ENCODE peak calls at places on chromosome 9, in six cellular contexts. One of them, this sample, is unnamed.

GRCh38 chr9:118009585-118009984 is 305.4 kb downstream of the TLR4 start:
- DNase-seq in lower lobe of right lung: no peak
- DNase-seq in right atrium auricular region: no peak
- DNase-seq in GM23338: peak
- DNase-seq in brain microvascular endothelial cell: no peak
- DNase-seq in fibroblast of lung: no peak
- DNase-seq in this sample: no peak

GRCh38 chr9:83906144-83906543 is 15.1 kb downstream of the KIF27 start:
- DNase-seq in brain microvascular endothelial cell: no peak
- DNase-seq in fibroblast of lung: no peak
- DNase-seq in right atrium auricular region: no peak
- DNase-seq in lower lobe of right lung: no peak
- DNase-seq in GM23338: peak
- DNase-seq in this sample: no peak

GRCh38 chr9:137045294-137046093 is 483 bp downstream of the NPDC1 start:
- DNase-seq in lower lobe of right lung: no peak
- DNase-seq in GM23338: peak
- DNase-seq in right atrium auricular region: no peak
- DNase-seq in fibroblast of lung: peak
- DNase-seq in brain microvascular endothelial cell: peak
- DNase-seq in this sample: no peak

GRCh38 chr9:110189001-110189400 is 19.0 kb downstream of the C9orf152 start:
- DNase-seq in fibroblast of lung: no peak
- DNase-seq in right atrium auricular region: no peak
- DNase-seq in GM23338: no peak
- DNase-seq in lower lobe of right lung: peak
- DNase-seq in brain microvascular endothelial cell: no peak
- DNase-seq in this sample: no peak

GRCh38 chr9:16475257-16475656 is 395.2 kb downstream of the BNC2 start:
- DNase-seq in fibroblast of lung: no peak
- DNase-seq in brain microvascular endothelial cell: no peak
- DNase-seq in right atrium auricular region: no peak
- DNase-seq in lower lobe of right lung: no peak
- DNase-seq in GM23338: no peak
- DNase-seq in this sample: no peak

GRCh38 chr9:21972361-21972760 is 21.8 kb downstream of the CDKN2A start:
- DNase-seq in fibroblast of lung: no peak
- DNase-seq in GM23338: no peak
- DNase-seq in brain microvascular endothelial cell: no peak
- DNase-seq in lower lobe of right lung: no peak
- DNase-seq in right atrium auricular region: no peak
- DNase-seq in this sample: no peak

GRCh38 chr9:116234091-116234490 is 80.5 kb downstream of the PAPPA start:
- DNase-seq in brain microvascular endothelial cell: peak
- DNase-seq in GM23338: no peak
- DNase-seq in fibroblast of lung: peak
- DNase-seq in right atrium auricular region: no peak
- DNase-seq in lower lobe of right lung: no peak
- DNase-seq in this sample: peak

GRCh38 chr9:113587471-113588031 is 124.0 kb downstream of the RGS3 start:
- DNase-seq in GM23338: peak
- DNase-seq in lower lobe of right lung: peak
- DNase-seq in fibroblast of lung: peak
- DNase-seq in brain microvascular endothelial cell: peak
- DNase-seq in right atrium auricular region: peak
- DNase-seq in this sample: no peak

GRCh38 chr9:135282001-135282731 is 194.7 kb downstream of the OLFM1 start:
- DNase-seq in fibroblast of lung: peak
- DNase-seq in right atrium auricular region: no peak
- DNase-seq in GM23338: no peak
- DNase-seq in brain microvascular endothelial cell: no peak
- DNase-seq in lower lobe of right lung: peak
- DNase-seq in this sample: peak

GRCh38 chr9:37520641-37521040 is 34.9 kb downstream of the POLR1E start:
- DNase-seq in right atrium auricular region: no peak
- DNase-seq in lower lobe of right lung: no peak
- DNase-seq in GM23338: no peak
- DNase-seq in fibroblast of lung: no peak
- DNase-seq in brain microvascular endothelial cell: no peak
- DNase-seq in this sample: no peak

GRCh38 chr9:98306384-98307145 is 51.1 kb upstream of the TBC1D2 start:
- DNase-seq in fibroblast of lung: no peak
- DNase-seq in right atrium auricular region: no peak
- DNase-seq in brain microvascular endothelial cell: no peak
- DNase-seq in lower lobe of right lung: no peak
- DNase-seq in GM23338: no peak
- DNase-seq in this sample: peak

GRCh38 chr9:99305124-99305523 is 83.0 kb downstream of the SEC61B start:
- DNase-seq in right atrium auricular region: no peak
- DNase-seq in lower lobe of right lung: no peak
- DNase-seq in brain microvascular endothelial cell: no peak
- DNase-seq in fibroblast of lung: no peak
- DNase-seq in GM23338: no peak
- DNase-seq in this sample: no peak

GRCh38 chr9:136105398-136106135 is 10.5 kb upstream of the NACC2 start:
- DNase-seq in fibroblast of lung: peak
- DNase-seq in brain microvascular endothelial cell: no peak
- DNase-seq in lower lobe of right lung: no peak
- DNase-seq in GM23338: no peak
- DNase-seq in right atrium auricular region: no peak
- DNase-seq in this sample: no peak

GRCh38 chr9:112887377-112887776 is 3.3 kb downstream of the SLC46A2 start:
- DNase-seq in brain microvascular endothelial cell: no peak
- DNase-seq in right atrium auricular region: no peak
- DNase-seq in fibroblast of lung: no peak
- DNase-seq in GM23338: peak
- DNase-seq in lower lobe of right lung: peak
- DNase-seq in this sample: no peak

GRCh38 chr9:98591696-98592095 is 117.0 kb downstream of the GABBR2 start:
- DNase-seq in lower lobe of right lung: no peak
- DNase-seq in brain microvascular endothelial cell: no peak
- DNase-seq in GM23338: no peak
- DNase-seq in right atrium auricular region: no peak
- DNase-seq in fibroblast of lung: no peak
- DNase-seq in this sample: no peak

GRCh38 chr9:105290401-105290800 is 46.0 kb downstream of the SLC44A1 start:
- DNase-seq in brain microvascular endothelial cell: no peak
- DNase-seq in fibroblast of lung: peak
- DNase-seq in GM23338: no peak
- DNase-seq in right atrium auricular region: no peak
- DNase-seq in lower lobe of right lung: no peak
- DNase-seq in this sample: peak

GRCh38 chr9:136847065-136847826 is 2.0 kb upstream of the PHPT1 start:
- DNase-seq in fibroblast of lung: peak
- DNase-seq in lower lobe of right lung: peak
- DNase-seq in GM23338: peak
- DNase-seq in brain microvascular endothelial cell: peak
- DNase-seq in right atrium auricular region: no peak
- DNase-seq in this sample: no peak

GRCh38 chr9:88179080-88179521 is 40.8 kb upstream of the SPATA31C2 start:
- DNase-seq in fibroblast of lung: no peak
- DNase-seq in GM23338: no peak
- DNase-seq in brain microvascular endothelial cell: no peak
- DNase-seq in right atrium auricular region: no peak
- DNase-seq in lower lobe of right lung: peak
- DNase-seq in this sample: no peak

GRCh38 chr9:137463194-137463930 is 4.2 kb upstream of the NSMF start:
- DNase-seq in GM23338: no peak
- DNase-seq in fibroblast of lung: no peak
- DNase-seq in lower lobe of right lung: no peak
- DNase-seq in right atrium auricular region: no peak
- DNase-seq in brain microvascular endothelial cell: no peak
- DNase-seq in this sample: no peak

GRCh38 chr9:93081081-93081529 is 14.9 kb upstream of the CARD19 start:
- DNase-seq in GM23338: no peak
- DNase-seq in right atrium auricular region: no peak
- DNase-seq in brain microvascular endothelial cell: no peak
- DNase-seq in fibroblast of lung: peak
- DNase-seq in lower lobe of right lung: peak
- DNase-seq in this sample: no peak

DNA sequence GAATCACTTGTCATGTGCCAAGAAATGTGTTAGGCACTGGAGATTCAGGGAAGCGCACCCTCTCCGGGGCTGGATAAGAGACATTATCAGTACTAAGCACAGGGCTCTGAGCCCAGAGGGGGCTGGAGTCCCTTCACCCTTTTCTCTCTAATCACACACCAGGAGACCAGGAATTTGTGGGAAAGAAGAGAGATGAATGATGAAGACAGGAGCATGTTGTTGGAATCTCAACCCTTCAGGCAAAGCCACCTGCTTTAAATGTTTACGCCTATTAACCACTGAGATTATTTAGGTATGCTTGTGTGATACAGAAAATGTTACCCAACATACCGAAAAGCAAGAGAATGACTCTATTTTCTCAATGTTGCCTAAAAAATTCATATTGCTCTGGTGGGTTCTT is 119.8 kb downstream of the ENTREP1 start:
- DNase-seq in right atrium auricular region: no peak
- DNase-seq in GM23338: no peak
- DNase-seq in fibroblast of lung: peak
- DNase-seq in brain microvascular endothelial cell: no peak
- DNase-seq in lower lobe of right lung: no peak
- DNase-seq in this sample: no peak
- H3K27ac ChIP-seq in right atrium auricular region: no peak
- H3K27ac ChIP-seq in GM23338: no peak
- H3K27ac ChIP-seq in fibroblast of lung: no peak
- H3K27ac ChIP-seq in brain microvascular endothelial cell: no peak
- H3K27ac ChIP-seq in lower lobe of right lung: no peak
- H3K27ac ChIP-seq in this sample: no peak

GRCh38 chr9:5611321-5612186 is 17.4 kb upstream of the RIC1 start:
- DNase-seq in GM23338: no peak
- DNase-seq in brain microvascular endothelial cell: no peak
- DNase-seq in right atrium auricular region: no peak
- DNase-seq in lower lobe of right lung: no peak
- DNase-seq in fibroblast of lung: peak
- DNase-seq in this sample: no peak

GRCh38 chr9:5612187-5612535 is 16.7 kb upstream of the RIC1 start:
- DNase-seq in GM23338: no peak
- DNase-seq in right atrium auricular region: no peak
- DNase-seq in brain microvascular endothelial cell: no peak
- DNase-seq in fibroblast of lung: no peak
- DNase-seq in lower lobe of right lung: no peak
- DNase-seq in this sample: no peak

GRCh38 chr9:5610491-5610890 is 18.4 kb upstream of the RIC1 start:
- DNase-seq in brain microvascular endothelial cell: no peak
- DNase-seq in fibroblast of lung: no peak
- DNase-seq in lower lobe of right lung: no peak
- DNase-seq in right atrium auricular region: no peak
- DNase-seq in GM23338: peak
- DNase-seq in this sample: no peak

GRCh38 chr9:5614192-5614591 is 14.7 kb upstream of the RIC1 start:
- DNase-seq in brain microvascular endothelial cell: no peak
- DNase-seq in lower lobe of right lung: no peak
- DNase-seq in right atrium auricular region: no peak
- DNase-seq in GM23338: no peak
- DNase-seq in fibroblast of lung: no peak
- DNase-seq in this sample: no peak

GRCh38 chr9:5608298-5609254 is 20.3 kb upstream of the RIC1 start:
- DNase-seq in lower lobe of right lung: no peak
- DNase-seq in brain microvascular endothelial cell: no peak
- DNase-seq in GM23338: no peak
- DNase-seq in right atrium auricular region: no peak
- DNase-seq in fibroblast of lung: no peak
- DNase-seq in this sample: peak
- H3K4me3 ChIP-seq in lower lobe of right lung: peak
- H3K4me3 ChIP-seq in brain microvascular endothelial cell: no peak
- H3K4me3 ChIP-seq in GM23338: no peak
- H3K4me3 ChIP-seq in right atrium auricular region: peak
- H3K4me3 ChIP-seq in fibroblast of lung: peak
- H3K4me3 ChIP-seq in this sample: peak

DNA sequence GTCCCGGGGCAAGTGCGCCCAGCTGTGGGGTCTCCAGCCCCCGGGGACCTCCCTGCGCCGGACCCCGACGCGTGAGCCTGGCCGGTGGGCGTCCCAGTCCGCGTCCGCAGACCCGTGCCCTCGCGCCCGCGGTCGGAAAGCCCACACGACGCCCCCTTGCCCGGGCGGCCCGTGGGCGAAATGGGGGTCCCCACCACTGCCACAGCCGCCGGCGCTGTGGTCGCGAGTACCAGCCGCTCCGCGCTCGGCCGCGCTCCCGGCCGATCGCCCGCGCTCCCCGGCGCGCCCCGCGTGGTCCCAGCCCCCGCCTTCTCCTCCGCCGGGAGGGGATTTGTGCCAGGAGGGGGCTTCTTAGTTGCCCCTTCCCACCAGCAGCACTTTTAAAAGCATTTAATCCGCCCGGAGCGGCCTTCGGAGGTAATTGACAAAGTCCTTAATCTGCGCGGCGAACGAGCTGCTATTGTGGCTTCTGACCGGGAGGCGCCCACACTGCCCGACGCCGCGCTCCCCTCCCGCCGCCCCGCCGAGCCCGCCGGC is 426 bp upstream of the FIBCD1 start:
- DNase-seq in GM23338: peak
- DNase-seq in lower lobe of right lung: no peak
- DNase-seq in fibroblast of lung: no peak
- DNase-seq in right atrium auricular region: no peak
- DNase-seq in brain microvascular endothelial cell: no peak
- DNase-seq in this sample: no peak
- TF ChIP-seq CTCF in GM23338: no peak
- TF ChIP-seq CTCF in lower lobe of right lung: peak
- TF ChIP-seq CTCF in fibroblast of lung: no peak
- TF ChIP-seq CTCF in right atrium auricular region: no peak
- TF ChIP-seq CTCF in brain microvascular endothelial cell: no peak
- TF ChIP-seq CTCF in this sample: no peak

GRCh38 chr9:33249087-33249657 is 9.2 kb downstream of the SPINK4 start:
- DNase-seq in right atrium auricular region: no peak
- DNase-seq in lower lobe of right lung: no peak
- DNase-seq in brain microvascular endothelial cell: no peak
- DNase-seq in fibroblast of lung: no peak
- DNase-seq in GM23338: no peak
- DNase-seq in this sample: no peak

GRCh38 chr9:33250458-33250995 is 10.6 kb downstream of the SPINK4 start:
- DNase-seq in GM23338: no peak
- DNase-seq in brain microvascular endothelial cell: peak
- DNase-seq in right atrium auricular region: no peak
- DNase-seq in lower lobe of right lung: no peak
- DNase-seq in fibroblast of lung: peak
- DNase-seq in this sample: peak

GRCh38 chr9:33246269-33246860 is 6.4 kb downstream of the SPINK4 start:
- DNase-seq in lower lobe of right lung: no peak
- DNase-seq in GM23338: no peak
- DNase-seq in right atrium auricular region: no peak
- DNase-seq in brain microvascular endothelial cell: no peak
- DNase-seq in fibroblast of lung: no peak
- DNase-seq in this sample: no peak

GRCh38 chr9:33248606-33249005 is 8.6 kb downstream of the SPINK4 start:
- DNase-seq in brain microvascular endothelial cell: no peak
- DNase-seq in right atrium auricular region: no peak
- DNase-seq in GM23338: no peak
- DNase-seq in lower lobe of right lung: no peak
- DNase-seq in fibroblast of lung: no peak
- DNase-seq in this sample: no peak

DNA sequence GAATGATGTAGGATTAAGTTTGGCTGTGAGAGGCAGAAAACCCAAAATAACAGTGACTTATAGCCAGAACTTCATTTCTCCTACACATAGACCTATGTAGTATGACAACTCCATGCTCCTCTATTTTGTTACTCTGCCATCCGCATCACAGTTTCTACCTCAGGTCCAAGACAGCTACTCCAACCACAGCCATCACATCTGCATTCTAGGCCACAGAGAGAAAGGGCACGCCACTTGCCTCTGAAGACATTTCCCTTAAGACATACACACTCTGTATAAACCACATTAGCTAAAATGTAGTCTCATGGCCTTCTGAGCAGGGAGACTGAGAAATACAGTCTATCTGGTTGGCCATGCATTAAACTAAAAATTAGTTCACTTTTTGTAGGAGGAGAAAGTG is 10.0 kb downstream of the SPINK4 start:
- DNase-seq in lower lobe of right lung: no peak
- DNase-seq in fibroblast of lung: no peak
- DNase-seq in right atrium auricular region: no peak
- DNase-seq in GM23338: no peak
- DNase-seq in brain microvascular endothelial cell: no peak
- DNase-seq in this sample: no peak
- H3K27ac ChIP-seq in lower lobe of right lung: no peak
- H3K27ac ChIP-seq in fibroblast of lung: no peak
- H3K27ac ChIP-seq in right atrium auricular region: no peak
- H3K27ac ChIP-seq in GM23338: no peak
- H3K27ac ChIP-seq in brain microvascular endothelial cell: no peak
- H3K27ac ChIP-seq in this sample: no peak

This sample was measured in mammary epithelial cell.